ENCODE peak calls at places on chromosomes 5 and 9, in ten cellular contexts. One of them, this sample, is unnamed.

GRCh38 chr5:32145378-32145777 is 28.7 kb downstream of the GOLPH3 start:
- ATAC-seq in upper lobe of left lung: no peak
- ATAC-seq in gastrocnemius medialis: peak
- ATAC-seq in HepG2: no peak
- ATAC-seq in IMR-90: peak
- ATAC-seq in body of pancreas: no peak
- ATAC-seq in right lobe of liver: no peak
- ATAC-seq in heart left ventricle: peak
- ATAC-seq in K562: peak
- ATAC-seq in HCT116: no peak
- ATAC-seq in this sample: no peak

GRCh38 chr5:64147849-64148441 is 17.7 kb upstream of the RNF180 start:
- ATAC-seq in upper lobe of left lung: peak
- ATAC-seq in gastrocnemius medialis: no peak
- ATAC-seq in HepG2: peak
- ATAC-seq in IMR-90: peak
- ATAC-seq in body of pancreas: peak
- ATAC-seq in right lobe of liver: peak
- ATAC-seq in heart left ventricle: peak
- ATAC-seq in K562: no peak
- ATAC-seq in HCT116: no peak
- ATAC-seq in this sample: peak

GRCh38 chr5:133483406-133484090 is 128.8 kb downstream of the FSTL4 start:
- ATAC-seq in upper lobe of left lung: no peak
- ATAC-seq in gastrocnemius medialis: no peak
- ATAC-seq in HepG2: no peak
- ATAC-seq in IMR-90: no peak
- ATAC-seq in body of pancreas: peak
- ATAC-seq in right lobe of liver: peak
- ATAC-seq in heart left ventricle: peak
- ATAC-seq in K562: no peak
- ATAC-seq in HCT116: no peak
- ATAC-seq in this sample: no peak

GRCh38 chr9:137026828-137027227 is 1.2 kb downstream of the ABCA2 start:
- ATAC-seq in upper lobe of left lung: no peak
- ATAC-seq in gastrocnemius medialis: no peak
- ATAC-seq in HepG2: no peak
- ATAC-seq in IMR-90: no peak
- ATAC-seq in body of pancreas: peak
- ATAC-seq in right lobe of liver: peak
- ATAC-seq in heart left ventricle: no peak
- ATAC-seq in K562: no peak
- ATAC-seq in HCT116: no peak
- ATAC-seq in this sample: no peak

GRCh38 chr9:86272221-86272620 is 10.1 kb downstream of the ISCA1 start:
- ATAC-seq in upper lobe of left lung: no peak
- ATAC-seq in gastrocnemius medialis: no peak
- ATAC-seq in HepG2: no peak
- ATAC-seq in IMR-90: no peak
- ATAC-seq in body of pancreas: no peak
- ATAC-seq in right lobe of liver: no peak
- ATAC-seq in heart left ventricle: no peak
- ATAC-seq in K562: no peak
- ATAC-seq in HCT116: no peak
- ATAC-seq in this sample: no peak

GRCh38 chr9:137762414-137763061 is 115.0 kb upstream of the CACNA1B start:
- ATAC-seq in upper lobe of left lung: peak
- ATAC-seq in gastrocnemius medialis: no peak
- ATAC-seq in HepG2: no peak
- ATAC-seq in IMR-90: no peak
- ATAC-seq in body of pancreas: no peak
- ATAC-seq in right lobe of liver: no peak
- ATAC-seq in heart left ventricle: peak
- ATAC-seq in K562: no peak
- ATAC-seq in HCT116: no peak
- ATAC-seq in this sample: peak

GRCh38 chr5:111668713-111669112 is 88.3 kb downstream of the NREP start:
- ATAC-seq in upper lobe of left lung: no peak
- ATAC-seq in gastrocnemius medialis: no peak
- ATAC-seq in HepG2: no peak
- ATAC-seq in IMR-90: peak
- ATAC-seq in body of pancreas: no peak
- ATAC-seq in right lobe of liver: no peak
- ATAC-seq in heart left ventricle: no peak
- ATAC-seq in K562: no peak
- ATAC-seq in HCT116: no peak
- ATAC-seq in this sample: no peak

GRCh38 chr5:116527587-116527986 is 47.0 kb downstream of the SEMA6A start:
- ATAC-seq in upper lobe of left lung: no peak
- ATAC-seq in gastrocnemius medialis: no peak
- ATAC-seq in HepG2: no peak
- ATAC-seq in IMR-90: no peak
- ATAC-seq in body of pancreas: peak
- ATAC-seq in right lobe of liver: no peak
- ATAC-seq in heart left ventricle: no peak
- ATAC-seq in K562: no peak
- ATAC-seq in HCT116: no peak
- ATAC-seq in this sample: no peak

GRCh38 chr9:121261107-121261460 is 6.9 kb upstream of the GSN start:
- ATAC-seq in upper lobe of left lung: peak
- ATAC-seq in gastrocnemius medialis: no peak
- ATAC-seq in HepG2: peak
- ATAC-seq in IMR-90: peak
- ATAC-seq in body of pancreas: no peak
- ATAC-seq in right lobe of liver: no peak
- ATAC-seq in heart left ventricle: peak
- ATAC-seq in K562: peak
- ATAC-seq in HCT116: peak
- ATAC-seq in this sample: peak

GRCh38 chr9:121259935-121260334 is 8.0 kb upstream of the GSN start:
- ATAC-seq in upper lobe of left lung: no peak
- ATAC-seq in gastrocnemius medialis: no peak
- ATAC-seq in HepG2: no peak
- ATAC-seq in IMR-90: no peak
- ATAC-seq in body of pancreas: no peak
- ATAC-seq in right lobe of liver: no peak
- ATAC-seq in heart left ventricle: no peak
- ATAC-seq in K562: no peak
- ATAC-seq in HCT116: no peak
- ATAC-seq in this sample: no peak

GRCh38 chr9:121259498-121259897 is 8.5 kb upstream of the GSN start:
- ATAC-seq in upper lobe of left lung: no peak
- ATAC-seq in gastrocnemius medialis: no peak
- ATAC-seq in HepG2: no peak
- ATAC-seq in IMR-90: no peak
- ATAC-seq in body of pancreas: no peak
- ATAC-seq in right lobe of liver: no peak
- ATAC-seq in heart left ventricle: no peak
- ATAC-seq in K562: no peak
- ATAC-seq in HCT116: no peak
- ATAC-seq in this sample: no peak

GRCh38 chr9:121262450-121262849 is 5.5 kb upstream of the GSN start:
- ATAC-seq in upper lobe of left lung: no peak
- ATAC-seq in gastrocnemius medialis: no peak
- ATAC-seq in HepG2: no peak
- ATAC-seq in IMR-90: no peak
- ATAC-seq in body of pancreas: no peak
- ATAC-seq in right lobe of liver: no peak
- ATAC-seq in heart left ventricle: no peak
- ATAC-seq in K562: no peak
- ATAC-seq in HCT116: no peak
- ATAC-seq in this sample: peak

DNA sequence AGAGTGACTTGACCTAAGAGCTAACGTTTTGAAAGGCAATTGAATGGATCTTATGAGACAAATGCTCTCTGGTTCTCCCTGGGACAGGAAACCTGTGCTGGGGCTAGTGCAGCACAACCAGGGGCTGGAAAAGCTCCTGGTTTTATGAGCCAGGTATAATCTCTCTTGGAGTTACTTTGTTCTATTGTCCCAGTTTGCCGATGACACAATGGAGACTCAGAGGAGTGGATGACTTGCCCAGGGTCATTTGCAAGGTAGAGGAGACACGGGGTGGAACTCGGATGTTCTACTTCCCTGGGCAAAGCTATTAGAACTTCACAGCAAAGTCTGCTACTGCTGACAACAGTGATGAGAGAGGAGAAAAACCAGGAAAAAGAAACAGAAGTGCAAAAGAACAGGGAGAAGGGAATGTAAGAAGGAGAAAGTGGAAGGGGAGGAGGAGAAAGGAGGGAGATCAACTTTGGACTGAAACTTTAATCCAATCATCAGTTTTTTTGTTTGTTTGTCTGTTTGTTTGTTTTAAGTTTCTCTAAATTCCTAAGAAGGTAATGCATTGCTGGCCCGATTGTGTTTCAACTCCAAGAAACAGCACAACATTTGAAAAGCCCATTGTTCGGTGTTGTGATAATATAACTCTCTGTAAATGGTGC is 7.4 kb upstream of the GSN start:
- ATAC-seq in upper lobe of left lung: no peak
- ATAC-seq in gastrocnemius medialis: no peak
- ATAC-seq in HepG2: no peak
- ATAC-seq in IMR-90: no peak
- ATAC-seq in body of pancreas: no peak
- ATAC-seq in right lobe of liver: no peak
- ATAC-seq in heart left ventricle: no peak
- ATAC-seq in K562: no peak
- ATAC-seq in HCT116: no peak
- ATAC-seq in this sample: no peak
- H3K27ac ChIP-seq in upper lobe of left lung: no peak
- H3K27ac ChIP-seq in gastrocnemius medialis: no peak
- H3K27ac ChIP-seq in HepG2: no peak
- H3K27ac ChIP-seq in IMR-90: no peak
- H3K27ac ChIP-seq in body of pancreas: no peak
- H3K27ac ChIP-seq in right lobe of liver: no peak
- H3K27ac ChIP-seq in heart left ventricle: no peak
- H3K27ac ChIP-seq in K562: no peak
- H3K27ac ChIP-seq in HCT116: no peak
- H3K27ac ChIP-seq in this sample: no peak

DNA sequence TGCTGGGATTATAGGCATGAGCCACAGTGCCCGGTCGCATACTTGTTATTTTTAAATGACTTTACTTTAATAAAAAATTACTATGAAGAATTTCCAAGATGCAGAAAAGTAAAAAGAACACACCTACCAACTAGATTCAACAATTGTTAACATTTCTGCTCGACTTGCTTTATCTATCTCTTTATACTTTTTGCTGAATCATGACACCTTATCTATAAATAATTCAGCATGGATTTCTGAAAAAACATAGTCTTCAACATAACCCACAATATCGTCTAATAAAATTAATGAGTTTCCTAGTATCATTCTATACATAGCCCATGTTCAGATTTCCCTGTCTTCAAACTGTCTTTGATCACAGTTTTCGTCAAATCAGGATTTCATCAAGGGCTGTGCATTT is 25.9 kb downstream of the HMCN2 start:
- ATAC-seq in upper lobe of left lung: no peak
- ATAC-seq in gastrocnemius medialis: no peak
- ATAC-seq in HepG2: no peak
- ATAC-seq in IMR-90: no peak
- ATAC-seq in body of pancreas: no peak
- ATAC-seq in right lobe of liver: no peak
- ATAC-seq in heart left ventricle: no peak
- ATAC-seq in K562: no peak
- ATAC-seq in HCT116: no peak
- ATAC-seq in this sample: no peak
- TF ChIP-seq POLR2A in upper lobe of left lung: no peak
- TF ChIP-seq POLR2A in gastrocnemius medialis: no peak
- TF ChIP-seq POLR2A in HepG2: no peak
- TF ChIP-seq POLR2A in IMR-90: no peak
- TF ChIP-seq POLR2A in body of pancreas: no peak
- TF ChIP-seq POLR2A in right lobe of liver: no peak
- TF ChIP-seq POLR2A in heart left ventricle: no peak
- TF ChIP-seq POLR2A in K562: no peak
- TF ChIP-seq POLR2A in HCT116: no peak
- TF ChIP-seq POLR2A in this sample: no peak

GRCh38 chr5:57319633-57320032 is 145.8 kb downstream of the GPBP1 start:
- ATAC-seq in upper lobe of left lung: no peak
- ATAC-seq in gastrocnemius medialis: no peak
- ATAC-seq in HepG2: no peak
- ATAC-seq in IMR-90: no peak
- ATAC-seq in body of pancreas: no peak
- ATAC-seq in right lobe of liver: no peak
- ATAC-seq in heart left ventricle: no peak
- ATAC-seq in K562: no peak
- ATAC-seq in HCT116: no peak
- ATAC-seq in this sample: no peak

GRCh38 chr5:57316798-57317327 is 143.0 kb downstream of the GPBP1 start:
- ATAC-seq in upper lobe of left lung: peak
- ATAC-seq in gastrocnemius medialis: no peak
- ATAC-seq in HepG2: no peak
- ATAC-seq in IMR-90: peak
- ATAC-seq in body of pancreas: peak
- ATAC-seq in right lobe of liver: peak
- ATAC-seq in heart left ventricle: peak
- ATAC-seq in K562: no peak
- ATAC-seq in HCT116: peak
- ATAC-seq in this sample: no peak

GRCh38 chr5:57315941-57316340 is 142.1 kb downstream of the GPBP1 start:
- ATAC-seq in upper lobe of left lung: no peak
- ATAC-seq in gastrocnemius medialis: no peak
- ATAC-seq in HepG2: no peak
- ATAC-seq in IMR-90: no peak
- ATAC-seq in body of pancreas: no peak
- ATAC-seq in right lobe of liver: no peak
- ATAC-seq in heart left ventricle: no peak
- ATAC-seq in K562: no peak
- ATAC-seq in HCT116: no peak
- ATAC-seq in this sample: no peak

GRCh38 chr5:57318251-57318650 is 144.4 kb downstream of the GPBP1 start:
- ATAC-seq in upper lobe of left lung: no peak
- ATAC-seq in gastrocnemius medialis: no peak
- ATAC-seq in HepG2: no peak
- ATAC-seq in IMR-90: no peak
- ATAC-seq in body of pancreas: no peak
- ATAC-seq in right lobe of liver: no peak
- ATAC-seq in heart left ventricle: no peak
- ATAC-seq in K562: no peak
- ATAC-seq in HCT116: no peak
- ATAC-seq in this sample: no peak

DNA sequence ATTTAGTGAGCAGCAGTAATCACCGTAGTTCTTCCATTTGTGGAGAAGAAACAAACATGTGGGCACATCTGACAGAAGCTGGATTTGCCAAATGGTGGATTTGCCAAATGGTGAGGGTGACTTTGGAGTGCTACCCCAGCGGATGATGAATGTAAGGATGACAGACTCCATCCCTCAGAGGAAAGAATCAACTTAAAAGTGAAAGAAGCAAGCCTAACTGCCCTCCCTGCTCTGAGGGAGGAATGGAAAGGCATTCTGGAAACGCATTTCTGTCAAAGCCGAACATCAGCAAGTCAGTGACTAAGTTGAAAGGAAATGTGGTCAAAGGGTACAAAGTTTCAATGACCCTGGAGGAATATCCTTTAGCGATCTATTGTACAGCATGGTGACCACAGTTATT is 143.5 kb downstream of the GPBP1 start:
- ATAC-seq in upper lobe of left lung: no peak
- ATAC-seq in gastrocnemius medialis: no peak
- ATAC-seq in HepG2: no peak
- ATAC-seq in IMR-90: peak
- ATAC-seq in body of pancreas: no peak
- ATAC-seq in right lobe of liver: no peak
- ATAC-seq in heart left ventricle: no peak
- ATAC-seq in K562: no peak
- ATAC-seq in HCT116: no peak
- ATAC-seq in this sample: no peak
- H3K27ac ChIP-seq in upper lobe of left lung: peak
- H3K27ac ChIP-seq in gastrocnemius medialis: no peak
- H3K27ac ChIP-seq in HepG2: no peak
- H3K27ac ChIP-seq in IMR-90: peak
- H3K27ac ChIP-seq in body of pancreas: no peak
- H3K27ac ChIP-seq in right lobe of liver: peak
- H3K27ac ChIP-seq in heart left ventricle: no peak
- H3K27ac ChIP-seq in K562: no peak
- H3K27ac ChIP-seq in HCT116: no peak
- H3K27ac ChIP-seq in this sample: peak

DNA sequence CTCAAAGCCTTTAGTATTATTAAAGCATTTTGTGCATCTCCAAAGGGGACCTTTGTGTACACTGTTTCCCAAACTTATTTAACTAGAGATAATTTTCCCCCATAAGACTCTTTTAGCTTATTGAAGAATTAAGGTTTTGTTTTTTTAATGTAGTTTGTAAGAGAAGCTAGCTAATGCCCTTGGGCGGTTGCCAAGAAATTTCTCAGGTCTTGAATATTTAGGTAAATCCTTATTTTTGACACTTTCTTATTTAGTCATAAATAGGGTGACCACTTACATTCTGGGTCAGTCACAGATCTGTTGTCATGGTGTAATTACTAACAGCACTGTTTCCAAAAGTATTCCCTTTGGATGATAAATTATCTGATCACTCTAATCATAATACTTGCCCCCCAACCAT is 27.2 kb downstream of the TNFAIP8 start:
- ATAC-seq in upper lobe of left lung: no peak
- ATAC-seq in gastrocnemius medialis: no peak
- ATAC-seq in HepG2: no peak
- ATAC-seq in IMR-90: no peak
- ATAC-seq in body of pancreas: no peak
- ATAC-seq in right lobe of liver: no peak
- ATAC-seq in heart left ventricle: no peak
- ATAC-seq in K562: no peak
- ATAC-seq in HCT116: no peak
- ATAC-seq in this sample: no peak
- TF ChIP-seq POLR2A in upper lobe of left lung: no peak
- TF ChIP-seq POLR2A in gastrocnemius medialis: no peak
- TF ChIP-seq POLR2A in HepG2: no peak
- TF ChIP-seq POLR2A in IMR-90: no peak
- TF ChIP-seq POLR2A in body of pancreas: no peak
- TF ChIP-seq POLR2A in right lobe of liver: no peak
- TF ChIP-seq POLR2A in heart left ventricle: no peak
- TF ChIP-seq POLR2A in K562: no peak
- TF ChIP-seq POLR2A in HCT116: no peak
- TF ChIP-seq POLR2A in this sample: no peak